ENCODE peak calls at places on chromosomes 5 and 9, in nine cellular contexts. L is omental fat pad, G is body of pancreas, W is heart right ventricle, I is CD14-positive monocyte, C is epithelial cell of esophagus, U is left ventricle myocardium inferior, Q is foreskin keratinocyte, X is right atrium auricular region. F is an unnamed sample.

GRCh38 chr9:1443450-1443849 is 393.3 kb downstream of the DMRT2 start:
- DNase-seq in I (no peak), C (no peak), Q (no peak), L (no peak), U (no peak), G (no peak), W (no peak), X (no peak), F (no peak)

GRCh38 chr9:36222449-36222848 is 31.7 kb downstream of the CLTA start:
- DNase-seq in C (no peak), Q (no peak), G (no peak), W (no peak), X (no peak), L (no peak), U (no peak), I (no peak), F (no peak)

GRCh38 chr9:113005777-113006176 is 6.2 kb downstream of the ZNF883 start:
- DNase-seq in X (no peak), U (no peak), I (no peak), G (no peak), W (no peak), C (peak; percentile 46), L (no peak), Q (no peak), F (no peak)

GRCh38 chr5:112757468-112758208 is 20.0 kb downstream of the APC start:
- DNase-seq in Q (no peak), L (no peak), C (peak; percentile 66), U (no peak), G (no peak), W (no peak), I (no peak), X (no peak), F (peak; percentile 61)

GRCh38 chr5:19462019-19462418 is 526.0 kb downstream of the CDH18 start:
- DNase-seq in U (no peak), L (no peak), I (no peak), G (no peak), W (no peak), Q (no peak), X (no peak), C (no peak), F (no peak)

GRCh38 chr5:74380193-74380592 is 260.3 kb downstream of the ENC1 start:
- DNase-seq in U (no peak), G (no peak), I (no peak), C (no peak), W (no peak), L (no peak), Q (no peak), X (no peak), F (no peak)

GRCh38 chr9:33140406-33141360 is 26.5 kb downstream of the B4GALT1 start:
- DNase-seq in C (no peak), L (peak; percentile 18), W (no peak), X (no peak), Q (no peak), U (no peak), G (no peak), I (no peak), F (no peak)

GRCh38 chr5:133366438-133366837 is 245.9 kb downstream of the FSTL4 start:
- DNase-seq in Q (no peak), X (peak; percentile 34), W (no peak), U (no peak), I (no peak), C (peak; percentile 57), G (no peak), L (no peak), F (peak; percentile 14)

GRCh38 chr9:89277043-89277442 is 34.0 kb upstream of the CKS2 start:
- DNase-seq in X (no peak), I (no peak), U (no peak), Q (no peak), L (no peak), G (no peak), C (no peak), W (no peak), F (no peak)

GRCh38 chr5:135063511-135064234 is 29.6 kb upstream of the PITX1 start:
- DNase-seq in Q (no peak), W (no peak), G (no peak), U (no peak), X (no peak), C (no peak), L (no peak), I (no peak), F (no peak)

GRCh38 chr9:133839822-133840329 is 101.7 kb upstream of the SARDH start:
- DNase-seq in Q (no peak), L (no peak), W (no peak), U (peak; percentile 51), C (peak; percentile 15), G (no peak), I (no peak), X (no peak), F (peak; percentile 3)

GRCh38 chr9:133972041-133972970 is 19.8 kb downstream of the VAV2 start:
- DNase-seq in I (no peak), L (no peak), Q (peak; percentile 11), W (peak; percentile 7), U (no peak), X (no peak), C (no peak), G (peak; percentile 35), F (no peak)

GRCh38 chr9:123238364-123238763 is 30.0 kb downstream of the STRBP start:
- DNase-seq in U (no peak), C (no peak), I (no peak), G (no peak), L (no peak), X (no peak), Q (no peak), W (no peak), F (no peak)

GRCh38 chr5:133147411-133147810 is 95.6 kb downstream of the HSPA4 start:
- DNase-seq in C (no peak), U (no peak), L (no peak), X (no peak), Q (no peak), G (peak; percentile 40), I (no peak), W (no peak), F (no peak)

GRCh38 chr5:138354926-138355378 is 2.5 kb downstream of the KDM3B start:
- DNase-seq in L (no peak), X (no peak), I (no peak), C (peak; percentile 89), W (no peak), G (peak; percentile 21), U (no peak), Q (no peak), F (peak; percentile 86)

GRCh38 chr5:10617103-10617502 is 53.2 kb downstream of the ANKRD33B start:
- DNase-seq in G (no peak), U (no peak), C (no peak), X (no peak), W (no peak), Q (no peak), L (no peak), I (no peak), F (no peak)

DNA sequence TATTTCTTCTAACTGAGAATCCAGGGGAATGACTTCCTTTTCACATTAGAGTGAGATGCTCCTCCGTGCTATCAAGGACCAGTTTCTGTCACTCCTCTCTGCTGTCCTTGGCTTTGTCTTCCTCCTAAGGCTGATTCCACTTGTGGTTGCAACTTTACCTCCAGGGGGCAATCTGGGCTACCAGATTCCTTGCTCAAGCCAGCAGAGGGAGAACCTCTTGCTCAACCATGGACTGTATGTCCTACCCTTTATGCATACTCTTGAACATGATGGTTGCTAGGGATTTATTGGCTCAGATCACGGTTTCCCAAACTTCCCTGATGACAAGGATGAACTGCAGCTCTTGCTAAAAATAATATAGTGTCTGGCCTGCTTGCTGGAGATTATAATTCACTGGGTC is 24.0 kb downstream of the NNT start:
- DNase-seq in Q (peak; percentile 22), X (no peak), W (no peak), L (no peak), I (no peak), G (peak; percentile 46), C (peak; percentile 75), U (no peak), F (peak; percentile 83)
- TF ChIP-seq CTCF in Q (peak; percentile 70), X (peak; percentile 64), W (peak; percentile 38), L (no peak), I (peak; percentile 54), G (peak; percentile 62), C (peak; percentile 78), U (peak; percentile 66), F (peak; percentile 40)

GRCh38 chr9:77433675-77434445 is 214.3 kb downstream of the GNA14 start:
- DNase-seq in W (peak; percentile 46), X (no peak), G (peak; percentile 81), C (peak; percentile 73), L (no peak), U (peak; percentile 56), Q (no peak), I (no peak), F (peak; percentile 61)

GRCh38 chr9:77435688-77436087 is 212.4 kb downstream of the GNA14 start:
- DNase-seq in W (no peak), Q (no peak), U (no peak), X (no peak), I (no peak), C (peak; percentile 18), G (no peak), L (no peak), F (no peak)

GRCh38 chr9:77435272-77435671 is 212.8 kb downstream of the GNA14 start:
- DNase-seq in I (no peak), U (no peak), G (no peak), W (no peak), L (no peak), C (no peak), X (no peak), Q (no peak), F (no peak)

GRCh38 chr9:77429928-77430327 is 218.2 kb downstream of the GNA14 start:
- DNase-seq in I (no peak), C (no peak), G (no peak), W (no peak), L (no peak), X (no peak), U (no peak), Q (no peak), F (no peak)

GRCh38 chr9:77432053-77432452 is 216.1 kb downstream of the GNA14 start:
- DNase-seq in W (no peak), G (no peak), Q (no peak), L (no peak), I (no peak), X (no peak), U (no peak), C (no peak), F (no peak)
- TF ChIP-seq CTCF in W (no peak), G (no peak), Q (no peak), L (no peak), I (no peak), X (no peak), U (no peak), C (no peak), F (no peak)

GRCh38 chr5:38673671-38674071 is 117.2 kb upstream of the LIFR start:
- DNase-seq in U (no peak), Q (no peak), L (no peak), C (peak; percentile 56), W (no peak), I (no peak), G (no peak), X (no peak), F (peak; percentile 38)
- TF ChIP-seq CTCF in U (peak; percentile 50), Q (peak; percentile 13), L (no peak), C (no peak), W (peak; percentile 19), I (no peak), G (no peak), X (peak; percentile 56), F (no peak)

DNA sequence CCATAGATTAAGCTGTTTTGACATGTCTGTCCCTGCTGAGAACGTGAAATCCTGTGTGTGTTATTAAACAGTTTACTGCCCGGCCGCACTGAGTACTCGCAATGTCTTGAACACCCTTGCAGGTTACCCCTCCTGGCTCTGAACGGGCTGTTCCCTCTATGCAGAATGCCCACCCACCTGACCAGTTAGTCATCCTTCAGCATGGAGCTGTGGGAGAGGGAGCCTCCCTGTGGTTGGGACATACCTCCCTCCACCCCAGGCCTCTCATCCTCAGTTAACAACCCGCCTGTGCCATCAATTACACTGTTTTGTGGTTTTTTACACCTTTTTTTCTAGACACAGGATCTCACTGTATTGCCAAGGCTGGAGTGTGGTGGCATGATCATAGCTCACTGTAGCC is 26.0 kb downstream of the TJP2 start:
- DNase-seq in U (no peak), Q (peak; percentile 63), L (peak; percentile 34), I (no peak), X (no peak), C (peak; percentile 82), W (no peak), G (no peak), F (peak; percentile 73)
- TF ChIP-seq CTCF in U (no peak), Q (peak; percentile 66), L (no peak), I (no peak), X (no peak), C (peak; percentile 41), W (no peak), G (no peak), F (no peak)